ENCODE peak calls at places on chromosomes 6 and 20, in nine cellular contexts. S is psoas muscle; T is fibroblast of lung; L is activated T-cell treated with anti-CD3 and anti-CD28 coated beads for 1 hour; Z is mesendoderm; M is stimulated activated CD4-positive, alpha-beta T cell treated with anti-CD3 and anti-CD28 coated beads, Interleukin-2, amount 100 ng/mL, for 24 hours; Q is activated CD8-positive, alpha-beta T cell treated with anti-CD3 and anti-CD28 coated beads for 36 hours; B is activated gamma-delta T cell; G is fibroblast of gingiva. D is an unnamed sample.

GRCh38 chr6:46808806-46809205 is 15.6 kb downstream of the MEP1A start:
- DNase-seq in Z (no peak), Q (no peak), T (no peak), L (no peak), M (no peak), S (no peak), G (no peak), B (no peak), D (no peak)

GRCh38 chr20:60271597-60271996 is 313.4 kb downstream of the CDH26 start:
- DNase-seq in Q (no peak), B (no peak), G (no peak), Z (peak; percentile 52), S (no peak), T (no peak), L (no peak), M (no peak), D (peak; percentile 39)

GRCh38 chr6:136783495-136784270 is 8.6 kb downstream of the MAP3K5 start:
- DNase-seq in B (no peak), G (no peak), M (no peak), S (no peak), Z (no peak), L (no peak), T (no peak), Q (no peak), D (no peak)

GRCh38 chr6:9463311-9463710 is 951.6 kb downstream of the TFAP2A start:
- DNase-seq in Z (no peak), B (no peak), T (no peak), L (no peak), M (no peak), S (no peak), Q (no peak), G (no peak), D (no peak)

GRCh38 chr6:15473741-15474161 is 189.1 kb downstream of the DTNBP1 start:
- DNase-seq in Q (no peak), M (no peak), S (no peak), Z (no peak), L (no peak), T (peak; percentile 86), G (peak; percentile 93), B (no peak), D (no peak)

GRCh38 chr6:20213271-20213798 is 1.1 kb upstream of the MBOAT1 start:
- DNase-seq in G (no peak), B (no peak), L (no peak), Z (no peak), T (no peak), Q (no peak), S (no peak), M (peak; percentile 11), D (no peak)

GRCh38 chr6:151139524-151139923 is 100.2 kb upstream of the AKAP12 start:
- DNase-seq in Z (no peak), T (no peak), B (no peak), G (no peak), Q (no peak), L (no peak), M (no peak), S (no peak), D (no peak)

GRCh38 chr6:138107078-138107751 is at the start of gene PERP:
- DNase-seq in G (peak; percentile 37), L (peak; percentile 65), Z (peak; percentile 76), M (peak; percentile 80), S (peak; percentile 76), B (peak; percentile 54), Q (peak; percentile 76), T (peak; percentile 56), D (peak; percentile 59)

GRCh38 chr6:106556368-106556960 is 72.8 kb downstream of the RTN4IP1 start:
- DNase-seq in S (no peak), T (peak; percentile 33), Q (no peak), Z (no peak), G (peak; percentile 32), L (no peak), M (no peak), B (no peak), D (peak; percentile 22)

GRCh38 chr6:151763303-151763702 is 44.2 kb upstream of the ESR1 start:
- DNase-seq in G (peak; percentile 71), L (no peak), Z (peak; percentile 4), B (no peak), M (no peak), Q (no peak), S (no peak), T (peak; percentile 28), D (no peak)

GRCh38 chr6:159807150-159807859 is 7.2 kb downstream of the PNLDC1 start:
- DNase-seq in T (peak; percentile 54), L (no peak), B (no peak), S (no peak), Q (no peak), M (no peak), Z (peak; percentile 69), G (no peak), D (no peak)

GRCh38 chr20:22303523-22303922 is 280.8 kb downstream of the FOXA2 start:
- DNase-seq in S (no peak), G (no peak), Z (peak; percentile 48), Q (no peak), L (no peak), B (no peak), T (no peak), M (no peak), D (no peak)